ENCODE peak calls at places on chromosomes 5 and 9, in nine cellular contexts. G is amniotic epithelial cell, I is WTC11, H is occipital lobe, M is smooth muscle cell of the brain vasculature, X is lung microvascular endothelial cell, Q is esophagus squamous epithelium, J is A172, S is endothelial cell. B is an unnamed sample.
A peak's percentile ranks its signal among the peaks of the same experiment; 100 is the strongest.

GRCh38 chr5:121915765-121916164 is 46.0 kb upstream of the SRFBP1 start:
- DNase-seq in G (no peak), I (no peak), H (no peak), M (no peak), X (no peak), Q (no peak), J (peak; percentile 18), S (no peak), B (no peak)

GRCh38 chr5:122352331-122352730 is 40.3 kb downstream of the SNCAIP start:
- DNase-seq in G (peak; percentile 96), I (no peak), H (no peak), M (no peak), X (no peak), Q (no peak), J (no peak), S (no peak), B (no peak)

GRCh38 chr9:99385814-99386279 is 163.8 kb downstream of the SEC61B start:
- DNase-seq in G (no peak), I (no peak), H (no peak), M (peak; percentile 29), X (peak; percentile 54), Q (no peak), J (peak; percentile 17), S (no peak), B (peak; percentile 13)

GRCh38 chr5:133370281-133370890 is 242.0 kb downstream of the FSTL4 start:
- DNase-seq in G (no peak), I (no peak), H (no peak), M (no peak), X (no peak), Q (no peak), J (peak; percentile 13), S (no peak), B (peak; percentile 41)

GRCh38 chr9:137138701-137139467 is at the start of gene GRIN1:
- DNase-seq in G (no peak), I (peak; percentile 55), H (peak; percentile 53), M (no peak), X (peak; percentile 43), Q (no peak), J (no peak), S (peak; percentile 65), B (no peak)

GRCh38 chr5:24735284-24735683 is 90.5 kb upstream of the CDH10 start:
- DNase-seq in G (no peak), I (no peak), H (no peak), M (no peak), X (no peak), Q (no peak), J (no peak), S (no peak), B (no peak)

GRCh38 chr9:109776391-109776790 is 3.6 kb upstream of the PALM2AKAP2 start:
- DNase-seq in G (no peak), I (no peak), H (no peak), M (no peak), X (no peak), Q (no peak), J (no peak), S (no peak), B (no peak)

GRCh38 chr5:141639357-141640050 is 2.7 kb downstream of the RELL2 start:
- DNase-seq in G (no peak), I (no peak), H (no peak), M (no peak), X (no peak), Q (no peak), J (no peak), S (no peak), B (no peak)

GRCh38 chr5:159571501-159572244 is 241.4 kb upstream of the IL12B start:
- DNase-seq in G (no peak), I (no peak), H (no peak), M (no peak), X (no peak), Q (no peak), J (no peak), S (no peak), B (no peak)

GRCh38 chr5:132277971-132278964 is 15.9 kb upstream of the SLC22A4 start:
- DNase-seq in G (no peak), I (peak; percentile 42), H (no peak), M (no peak), X (no peak), Q (no peak), J (no peak), S (no peak), B (no peak)

GRCh38 chr9:19424176-19424779 is 15.5 kb downstream of the ACER2 start:
- DNase-seq in G (peak; percentile 44), I (no peak), H (no peak), M (no peak), X (peak; percentile 74), Q (no peak), J (no peak), S (no peak), B (no peak)

GRCh38 chr5:58274199-58274598 is 185.7 kb downstream of the PLK2 start:
- DNase-seq in G (peak; percentile 13), I (no peak), H (no peak), M (no peak), X (peak; percentile 64), Q (no peak), J (no peak), S (no peak), B (peak; percentile 26)

GRCh38 chr5:135263022-135263668 is 135.9 kb downstream of the MACROH2A1 start:
- DNase-seq in G (peak; percentile 71), I (no peak), H (no peak), M (no peak), X (no peak), Q (no peak), J (peak; percentile 32), S (no peak), B (no peak)

GRCh38 chr9:2116073-2116472 is 100.9 kb downstream of the SMARCA2 start:
- DNase-seq in G (no peak), I (peak; percentile 55), H (no peak), M (no peak), X (no peak), Q (no peak), J (peak; percentile 6), S (peak; percentile 40), B (no peak)

GRCh38 chr9:20119566-20119965 is 330.7 kb upstream of the SLC24A2 start:
- DNase-seq in G (no peak), I (no peak), H (no peak), M (no peak), X (no peak), Q (no peak), J (no peak), S (no peak), B (no peak)

GRCh38 chr5:132064738-132065331 is 4.4 kb downstream of the IL3 start:
- DNase-seq in G (peak; percentile 61), I (peak; percentile 92), H (peak; percentile 40), M (peak; percentile 17), X (peak; percentile 75), Q (no peak), J (peak; percentile 79), S (peak; percentile 91), B (peak; percentile 79)

GRCh38 chr9:115267788-115268187 is 149.8 kb upstream of the TNC start:
- DNase-seq in G (peak; percentile 60), I (no peak), H (no peak), M (no peak), X (no peak), Q (no peak), J (peak; percentile 27), S (no peak), B (no peak)

GRCh38 chr9:86667307-86667706 is 280.0 kb downstream of the GAS1 start:
- DNase-seq in G (no peak), I (no peak), H (no peak), M (peak; percentile 29), X (no peak), Q (no peak), J (peak; percentile 62), S (no peak), B (peak; percentile 77)

GRCh38 chr9:34650816-34651215 is 1.2 kb upstream of the IL11RA start:
- DNase-seq in G (peak; percentile 77), I (no peak), H (no peak), M (no peak), X (no peak), Q (no peak), J (no peak), S (no peak), B (no peak)

GRCh38 chr5:139862313-139862712 is 66.7 kb downstream of the PSD2 start:
- DNase-seq in G (peak; percentile 13), I (no peak), H (no peak), M (no peak), X (peak; percentile 60), Q (no peak), J (no peak), S (no peak), B (peak; percentile 51)

GRCh38 chr5:176754376-176754942 is 55.9 kb upstream of the UNC5A start:
- DNase-seq in G (no peak), I (no peak), H (no peak), M (no peak), X (no peak), Q (no peak), J (no peak), S (no peak), B (peak; percentile 85)

GRCh38 chr5:157719231-157719630 is 12.0 kb upstream of the THG1L start:
- DNase-seq in G (no peak), I (no peak), H (no peak), M (no peak), X (no peak), Q (no peak), J (no peak), S (no peak), B (no peak)

GRCh38 chr9:128048663-128049062 is 18.5 kb downstream of the NAIF1 start:
- DNase-seq in G (no peak), I (no peak), H (no peak), M (no peak), X (no peak), Q (no peak), J (no peak), S (no peak), B (no peak)

GRCh38 chr9:4073371-4073770 is 226.5 kb downstream of the GLIS3 start:
- DNase-seq in G (no peak), I (peak; percentile 72), H (no peak), M (no peak), X (no peak), Q (no peak), J (no peak), S (peak; percentile 21), B (no peak)

GRCh38 chr9:4011062-4011461 is 288.8 kb downstream of the GLIS3 start:
- DNase-seq in G (no peak), I (no peak), H (no peak), M (no peak), X (no peak), Q (no peak), J (no peak), S (no peak), B (no peak)

GRCh38 chr5:111772456-111772855 is 15.5 kb upstream of the NREP start:
- DNase-seq in G (peak; percentile 35), I (peak; percentile 63), H (no peak), M (no peak), X (peak; percentile 4), Q (no peak), J (no peak), S (no peak), B (peak; percentile 26)

GRCh38 chr5:133643365-133643764 is 31.0 kb upstream of the FSTL4 start:
- DNase-seq in G (no peak), I (no peak), H (no peak), M (no peak), X (no peak), Q (no peak), J (no peak), S (no peak), B (no peak)

GRCh38 chr5:135505973-135506372 is 29.8 kb downstream of the NEUROG1 start:
- DNase-seq in G (no peak), I (no peak), H (no peak), M (no peak), X (no peak), Q (no peak), J (peak; percentile 31), S (no peak), B (no peak)

GRCh38 chr9:33924978-33925797 is 108.2 kb downstream of the UBE2R2 start:
- DNase-seq in G (peak; percentile 57), I (peak; percentile 69), H (peak; percentile 39), M (no peak), X (peak; percentile 71), Q (no peak), J (peak; percentile 34), S (peak; percentile 60), B (peak; percentile 58)

GRCh38 chr5:131225282-131225974 is 38.4 kb upstream of the CDC42SE2 start:
- DNase-seq in G (no peak), I (no peak), H (no peak), M (no peak), X (no peak), Q (no peak), J (no peak), S (no peak), B (no peak)

GRCh38 chr5:122101636-122102285 is 23.7 kb upstream of the LOX start:
- DNase-seq in G (peak; percentile 61), I (no peak), H (no peak), M (no peak), X (peak; percentile 76), Q (no peak), J (peak; percentile 61), S (no peak), B (peak; percentile 58)